ENCODE peak calls at places on chromosomes 6 and 20, in seven cellular contexts. S is H1, K is K562, A is GM12878, V is HepG2, X is GM12891, G is SK-N-SH. Y is an unnamed sample.

GRCh38 chr6:149268768-149269167 is 48.7 kb upstream of the TAB2 start:
- DNase-seq in V (no peak), X (no peak), S (no peak), K (no peak), A (no peak), G (no peak), Y (no peak)

GRCh38 chr6:71621918-71622519 is 264.3 kb upstream of the RIMS1 start:
- DNase-seq in S (no peak), V (peak; percentile 2), A (no peak), X (no peak), G (peak; percentile 12), K (no peak), Y (no peak)

GRCh38 chr20:36098364-36098763 is 56.2 kb upstream of the EPB41L1 start:
- DNase-seq in A (peak; percentile 67), K (no peak), S (no peak), X (no peak), V (no peak), G (no peak), Y (no peak)

GRCh38 chr20:31580706-31581105 is 24.4 kb upstream of the ID1 start:
- DNase-seq in A (no peak), V (peak; percentile 52), X (no peak), G (no peak), K (no peak), S (no peak), Y (no peak)

GRCh38 chr6:1062786-1063545 is 248.9 kb upstream of the FOXQ1 start:
- DNase-seq in X (no peak), V (peak; percentile 35), G (no peak), S (peak; percentile 9), K (no peak), A (no peak), Y (no peak)

GRCh38 chr6:152225231-152225934 is 411.8 kb downstream of the SYNE1 start:
- DNase-seq in V (no peak), S (no peak), K (no peak), X (no peak), G (no peak), A (no peak), Y (no peak)

GRCh38 chr6:100620085-100620484 is 155.4 kb upstream of the SIM1 start:
- DNase-seq in G (no peak), K (no peak), V (no peak), A (no peak), S (no peak), X (no peak), Y (no peak)

GRCh38 chr6:48068326-48069191 is 42.4 kb downstream of the PTCHD4 start:
- DNase-seq in V (no peak), X (no peak), G (peak; percentile 33), S (no peak), K (no peak), A (no peak), Y (no peak)

GRCh38 chr6:129138739-129139405 is 255.9 kb downstream of the LAMA2 start:
- DNase-seq in X (no peak), A (no peak), K (no peak), G (no peak), S (no peak), V (no peak), Y (no peak)

GRCh38 chr6:74467533-74468215 is 738.2 kb downstream of the COL12A1 start:
- DNase-seq in X (no peak), S (no peak), G (no peak), A (no peak), K (no peak), V (no peak), Y (no peak)

GRCh38 chr20:52793339-52793963 is 178.7 kb upstream of the TSHZ2 start:
- DNase-seq in G (peak; percentile 14), V (no peak), A (no peak), S (no peak), X (no peak), K (no peak), Y (no peak)

GRCh38 chr6:1285589-1286340 is 26.1 kb upstream of the FOXQ1 start:
- DNase-seq in X (no peak), K (no peak), S (no peak), G (no peak), A (no peak), V (no peak), Y (no peak)

GRCh38 chr20:37278966-37279590 is 10.4 kb upstream of the MANBAL start:
- DNase-seq in G (no peak), K (no peak), S (no peak), X (no peak), V (no peak), A (no peak), Y (no peak)

GRCh38 chr20:50127587-50128519 is 14.9 kb upstream of the UBE2V1 start:
- DNase-seq in A (no peak), S (no peak), G (no peak), V (no peak), X (no peak), K (no peak), Y (no peak)

GRCh38 chr6:131844243-131844841 is 36.5 kb downstream of the ENPP1 start:
- DNase-seq in V (peak; percentile 98), K (no peak), A (no peak), X (no peak), G (no peak), S (no peak), Y (no peak)

GRCh38 chr6:14066782-14067406 is 50.7 kb upstream of the CD83 start:
- DNase-seq in S (no peak), X (peak; percentile 37), G (peak; percentile 67), A (no peak), V (peak; percentile 55), K (peak; percentile 72), Y (peak; percentile 31)

GRCh38 chr6:56757585-56757984 is 114.9 kb upstream of the DST start:
- DNase-seq in G (no peak), A (no peak), S (no peak), K (no peak), X (no peak), V (peak; percentile 72), Y (no peak)

GRCh38 chr6:18477301-18477941 is 90.3 kb downstream of the RNF144B start:
- DNase-seq in G (no peak), X (no peak), V (no peak), K (no peak), A (no peak), S (no peak), Y (no peak)

GRCh38 chr6:88629838-88630462 is 333.5 kb downstream of the RNGTT start:
- DNase-seq in X (no peak), V (no peak), G (no peak), S (peak; percentile 19), A (no peak), K (no peak), Y (no peak)

GRCh38 chr6:133632206-133632605 is 256.7 kb upstream of the TCF21 start:
- DNase-seq in G (no peak), K (no peak), S (no peak), V (no peak), X (no peak), A (no peak), Y (no peak)

GRCh38 chr6:17167327-17167979 is 65.6 kb downstream of the STMND1 start:
- DNase-seq in V (peak; percentile 67), A (no peak), S (peak; percentile 50), G (peak; percentile 57), K (no peak), X (no peak), Y (no peak)

GRCh38 chr20:45515147-45515913 is at the start of gene SPINT3:
- DNase-seq in V (no peak), X (no peak), G (no peak), S (no peak), A (no peak), K (no peak), Y (no peak)

GRCh38 chr20:45523833-45524232 is 8.4 kb upstream of the SPINT3 start:
- DNase-seq in X (no peak), G (no peak), S (no peak), A (no peak), K (no peak), V (no peak), Y (no peak)

GRCh38 chr20:45518282-45518681 is 2.9 kb upstream of the SPINT3 start:
- DNase-seq in S (no peak), A (no peak), V (no peak), X (no peak), K (no peak), G (no peak), Y (no peak)
- TF ChIP-seq TAF1 in S (no peak), A (no peak), V (no peak), X (no peak), K (no peak), G (no peak), Y (no peak)

GRCh38 chr6:26240981-26241770 is 123.8 kb upstream of the BTN3A2 start:
- DNase-seq in G (no peak), S (no peak), A (no peak), X (no peak), K (no peak), V (no peak), Y (no peak)

GRCh38 chr6:26243742-26244141 is 121.3 kb upstream of the BTN3A2 start:
- DNase-seq in X (no peak), K (no peak), G (no peak), V (no peak), A (no peak), S (no peak), Y (no peak)

GRCh38 chr6:26243132-26243531 is 121.9 kb upstream of the BTN3A2 start:
- DNase-seq in A (no peak), X (no peak), G (no peak), K (no peak), S (no peak), V (no peak), Y (no peak)

GRCh38 chr6:26235240-26235730 is 129.7 kb upstream of the BTN3A2 start:
- DNase-seq in X (no peak), G (no peak), S (no peak), A (no peak), K (no peak), V (no peak), Y (no peak)

GRCh38 chr6:26240157-26240980 is 124.6 kb upstream of the BTN3A2 start:
- DNase-seq in K (no peak), A (peak; percentile 89), S (no peak), X (no peak), G (peak; percentile 59), V (no peak), Y (no peak)
- TF ChIP-seq POLR2AphosphoS5 in K (no peak), A (peak; percentile 97), S (peak; percentile 100), X (peak; percentile 97), G (peak; percentile 92), V (no peak), Y (peak; percentile 98)

DNA sequence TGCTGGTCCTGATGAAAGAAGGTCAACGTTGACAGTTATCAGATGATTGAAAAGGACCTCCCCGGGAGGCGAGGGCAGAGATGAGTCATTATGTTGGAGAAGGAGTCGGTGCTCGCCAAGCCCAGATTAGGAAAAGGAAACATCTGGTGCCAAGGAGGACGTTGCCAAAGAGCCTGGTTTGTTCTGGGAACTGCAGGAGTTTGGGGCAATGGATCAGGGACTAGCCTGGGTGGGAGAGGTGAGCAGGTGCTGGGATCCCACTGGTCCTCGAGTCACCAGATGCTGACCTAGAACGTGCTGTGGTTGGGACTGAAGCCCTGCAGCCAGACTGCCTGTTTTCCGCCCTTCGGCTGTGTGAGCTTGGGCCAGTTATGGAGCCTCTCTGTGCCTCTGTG is 130.2 kb upstream of the GGTLC1 start:
- DNase-seq in G (peak; percentile 34), V (no peak), K (no peak), A (no peak), S (no peak), X (no peak), Y (no peak)
- TF ChIP-seq TAF1 in G (no peak), V (no peak), K (no peak), A (no peak), S (no peak), X (no peak), Y (no peak)

DNA sequence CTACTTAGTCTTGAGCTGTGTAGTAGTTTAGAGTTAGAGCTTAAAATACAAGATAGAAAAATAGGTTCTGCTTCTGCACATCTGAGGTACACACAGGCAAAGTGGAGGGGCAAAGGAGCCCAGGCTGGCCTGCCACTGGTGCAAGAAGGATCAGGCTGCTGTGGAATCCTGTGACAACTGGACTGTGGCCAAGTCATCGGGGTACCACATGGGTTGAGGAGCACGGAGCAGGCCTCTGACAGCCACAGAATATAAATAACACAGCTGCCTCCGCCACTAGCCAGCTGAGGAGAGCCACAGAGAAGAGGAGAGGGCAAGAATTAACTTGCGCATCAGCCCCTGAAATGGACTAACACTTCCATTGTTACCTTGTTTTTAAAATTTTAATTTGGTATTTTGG is 206.0 kb upstream of the MARCKS start:
- DNase-seq in X (no peak), K (no peak), V (no peak), A (no peak), G (peak; percentile 16), S (no peak), Y (no peak)
- TF ChIP-seq POLR2AphosphoS5 in X (no peak), K (no peak), V (no peak), A (no peak), G (no peak), S (no peak), Y (no peak)